ENCODE peak calls at places on chromosomes 13 and 19, in seven cellular contexts. U is OCI-LY7, O is brain microvascular endothelial cell, H is left ventricle myocardium inferior, I is PC-3, J is HFF-Myc, Z is neural progenitor cell. R is an unnamed sample.

GRCh38 chr13:108322206-108322824 is 52.8 kb downstream of the TNFSF13B start:
- DNase-seq in U (peak), O (peak), H (no peak), I (peak), J (peak), Z (peak), R (peak)

GRCh38 chr13:73273737-73274136 is 214.9 kb downstream of the KLF5 start:
- DNase-seq in U (no peak), O (peak), H (no peak), I (peak), J (peak), Z (no peak), R (peak)

GRCh38 chr13:64934569-64935362 is 2295.4 kb downstream of the PCDH9 start:
- DNase-seq in U (no peak), O (no peak), H (no peak), I (no peak), J (no peak), Z (no peak), R (no peak)

GRCh38 chr19:13839938-13840750 is 36.8 kb upstream of the NANOS3 start:
- DNase-seq in U (no peak), O (no peak), H (peak), I (peak), J (no peak), Z (no peak), R (peak)

GRCh38 chr13:38173403-38173802 is 176.2 kb upstream of the UFM1 start:
- DNase-seq in U (no peak), O (no peak), H (no peak), I (no peak), J (no peak), Z (no peak), R (no peak)

GRCh38 chr19:48443262-48443661 is 2.5 kb upstream of the GRWD1 start:
- DNase-seq in U (no peak), O (no peak), H (no peak), I (no peak), J (no peak), Z (peak), R (no peak)

GRCh38 chr13:47232516-47232915 is 335.7 kb upstream of the HTR2A start:
- DNase-seq in U (no peak), O (no peak), H (no peak), I (no peak), J (no peak), Z (no peak), R (peak)

GRCh38 chr13:97308735-97309429 is 86.7 kb downstream of the MBNL2 start:
- DNase-seq in U (no peak), O (peak), H (no peak), I (peak), J (no peak), Z (no peak), R (no peak)

GRCh38 chr19:54256250-54257115 is 590 bp downstream of the LILRB5 start:
- DNase-seq in U (no peak), O (no peak), H (no peak), I (no peak), J (no peak), Z (no peak), R (no peak)

GRCh38 chr19:35027851-35028599 is 2.2 kb upstream of the SCN1B start:
- DNase-seq in U (no peak), O (peak), H (no peak), I (peak), J (no peak), Z (no peak), R (no peak)

GRCh38 chr13:94987869-94988268 is 275.5 kb upstream of the SOX21 start:
- DNase-seq in U (no peak), O (no peak), H (no peak), I (peak), J (no peak), Z (no peak), R (peak)

GRCh38 chr19:13079542-13079986 is 23.1 kb downstream of the LYL1 start:
- DNase-seq in U (no peak), O (no peak), H (no peak), I (no peak), J (peak), Z (no peak), R (peak)

GRCh38 chr19:7795555-7796161 is 32.6 kb downstream of the CLEC4M start:
- DNase-seq in U (no peak), O (no peak), H (no peak), I (peak), J (no peak), Z (no peak), R (peak)

GRCh38 chr19:52638601-52639000 is 446 bp upstream of the ZNF83 start:
- DNase-seq in U (no peak), O (peak), H (peak), I (no peak), J (no peak), Z (no peak), R (no peak)

GRCh38 chr13:24251525-24251924 is 57.9 kb upstream of the C1QTNF9 start:
- DNase-seq in U (no peak), O (no peak), H (no peak), I (no peak), J (no peak), Z (no peak), R (no peak)

GRCh38 chr13:47859129-47859528 is 141.9 kb downstream of the SUCLA2 start:
- DNase-seq in U (no peak), O (peak), H (no peak), I (no peak), J (peak), Z (no peak), R (no peak)

GRCh38 chr13:21234537-21234936 is 58.1 kb downstream of the MRPL57 start:
- DNase-seq in U (no peak), O (no peak), H (no peak), I (peak), J (peak), Z (no peak), R (no peak)

GRCh38 chr19:10915511-10916091 is 12.8 kb downstream of the YIPF2 start:
- DNase-seq in U (no peak), O (peak), H (no peak), I (peak), J (peak), Z (no peak), R (peak)

GRCh38 chr13:94143624-94144350 is 335.7 kb downstream of the DCT start:
- DNase-seq in U (no peak), O (no peak), H (no peak), I (no peak), J (no peak), Z (no peak), R (no peak)

GRCh38 chr13:109111141-109111540 is 481.7 kb downstream of the MYO16 start:
- DNase-seq in U (no peak), O (no peak), H (no peak), I (no peak), J (no peak), Z (no peak), R (no peak)

GRCh38 chr19:39359026-39359425 is 16.8 kb downstream of the SAMD4B start:
- DNase-seq in U (no peak), O (no peak), H (no peak), I (no peak), J (no peak), Z (no peak), R (no peak)

GRCh38 chr19:38042132-38042531 is 135.1 kb downstream of the SIPA1L3 start:
- DNase-seq in U (no peak), O (no peak), H (no peak), I (no peak), J (no peak), Z (no peak), R (no peak)

GRCh38 chr13:100549316-100549715 is 39.3 kb downstream of the GGACT start:
- DNase-seq in U (no peak), O (no peak), H (no peak), I (no peak), J (no peak), Z (no peak), R (no peak)

GRCh38 chr19:10431943-10432735 is 11.8 kb downstream of the PDE4A start:
- DNase-seq in U (no peak), O (no peak), H (peak), I (peak), J (no peak), Z (peak), R (no peak)

GRCh38 chr19:55085923-55086715 is 10.4 kb downstream of the EPS8L1 start:
- DNase-seq in U (no peak), O (no peak), H (no peak), I (no peak), J (no peak), Z (peak), R (no peak)

GRCh38 chr19:31943305-31943704 is 402.1 kb upstream of the ZNF507 start:
- DNase-seq in U (no peak), O (no peak), H (no peak), I (no peak), J (no peak), Z (peak), R (no peak)

GRCh38 chr19:3398114-3398899 is 31.9 kb downstream of the NFIC start:
- DNase-seq in U (no peak), O (no peak), H (peak), I (no peak), J (no peak), Z (peak), R (peak)

GRCh38 chr19:10260141-10260584 is 8.1 kb downstream of the MRPL4 start:
- DNase-seq in U (no peak), O (no peak), H (no peak), I (peak), J (no peak), Z (no peak), R (peak)

GRCh38 chr13:37618554-37618953 is 20.0 kb upstream of the POSTN start:
- DNase-seq in U (no peak), O (peak), H (no peak), I (no peak), J (peak), Z (no peak), R (peak)

GRCh38 chr19:38977445-38978314 is 2.1 kb upstream of the FBXO17 start:
- DNase-seq in U (no peak), O (no peak), H (no peak), I (no peak), J (no peak), Z (no peak), R (peak)

GRCh38 chr13:40508112-40508511 is 158.3 kb downstream of the FOXO1 start:
- DNase-seq in U (no peak), O (peak), H (no peak), I (no peak), J (no peak), Z (no peak), R (peak)

GRCh38 chr13:34777914-34778303 is 164.2 kb upstream of the NBEA start:
- DNase-seq in U (no peak), O (no peak), H (no peak), I (no peak), J (no peak), Z (no peak), R (no peak)

GRCh38 chr13:48158290-48158689 is 63.4 kb upstream of the MED4 start:
- DNase-seq in U (no peak), O (no peak), H (no peak), I (no peak), J (no peak), Z (no peak), R (peak)

GRCh38 chr13:111667757-111668156 is 347.3 kb downstream of the TEX29 start:
- DNase-seq in U (no peak), O (no peak), H (no peak), I (no peak), J (no peak), Z (no peak), R (no peak)

GRCh38 chr19:33569822-33570221 is 48.2 kb upstream of the PEPD start:
- DNase-seq in U (no peak), O (no peak), H (no peak), I (no peak), J (no peak), Z (peak), R (no peak)
- H3K4me3 ChIP-seq in U (no peak), O (no peak), H (no peak), I (no peak), J (no peak), Z (peak), R (no peak)

GRCh38 chr19:1841209-1841924 is 6.9 kb downstream of the REXO1 start:
- DNase-seq in U (no peak), O (no peak), H (no peak), I (no peak), J (no peak), Z (no peak), R (no peak)

GRCh38 chr19:1839658-1840540 is 8.4 kb downstream of the REXO1 start:
- DNase-seq in U (no peak), O (no peak), H (no peak), I (no peak), J (no peak), Z (no peak), R (no peak)

GRCh38 chr19:1843116-1843515 is 5.2 kb downstream of the REXO1 start:
- DNase-seq in U (no peak), O (no peak), H (no peak), I (no peak), J (no peak), Z (no peak), R (no peak)

GRCh38 chr19:1837625-1838105 is 10.6 kb downstream of the REXO1 start:
- DNase-seq in U (peak), O (no peak), H (peak), I (peak), J (no peak), Z (peak), R (no peak)

DNA sequence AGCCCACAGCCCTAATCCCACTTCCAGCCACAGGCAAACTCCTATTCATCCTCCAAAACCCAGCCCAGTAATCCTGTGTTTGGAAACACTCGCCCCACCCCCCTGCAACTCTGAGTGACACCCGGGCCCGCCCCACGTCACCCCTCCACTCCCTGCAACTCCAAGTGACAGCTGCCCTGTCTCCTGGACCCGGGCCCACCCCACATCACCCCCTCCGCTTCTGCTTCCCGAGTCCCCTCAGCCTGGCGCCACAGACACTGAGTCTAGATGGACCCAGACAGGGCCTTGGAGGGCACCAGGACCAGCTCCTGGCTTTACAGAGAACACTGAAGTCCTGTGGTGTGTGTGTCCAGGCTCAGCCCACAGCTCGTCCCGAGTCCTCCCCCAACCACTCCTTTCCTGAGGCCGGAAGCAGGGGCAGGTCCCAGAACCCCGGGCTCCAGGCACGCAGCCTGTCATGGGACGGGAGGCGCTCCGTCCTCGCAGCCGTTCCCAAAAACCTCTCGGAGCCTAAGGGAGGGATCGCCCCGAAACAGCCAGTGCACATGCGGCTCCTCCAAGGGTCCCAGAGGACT is 7.7 kb downstream of the REXO1 start:
- DNase-seq in U (no peak), O (no peak), H (peak), I (no peak), J (no peak), Z (peak), R (no peak)
- H3K4me3 ChIP-seq in U (no peak), O (no peak), H (peak), I (no peak), J (no peak), Z (no peak), R (no peak)

DNA sequence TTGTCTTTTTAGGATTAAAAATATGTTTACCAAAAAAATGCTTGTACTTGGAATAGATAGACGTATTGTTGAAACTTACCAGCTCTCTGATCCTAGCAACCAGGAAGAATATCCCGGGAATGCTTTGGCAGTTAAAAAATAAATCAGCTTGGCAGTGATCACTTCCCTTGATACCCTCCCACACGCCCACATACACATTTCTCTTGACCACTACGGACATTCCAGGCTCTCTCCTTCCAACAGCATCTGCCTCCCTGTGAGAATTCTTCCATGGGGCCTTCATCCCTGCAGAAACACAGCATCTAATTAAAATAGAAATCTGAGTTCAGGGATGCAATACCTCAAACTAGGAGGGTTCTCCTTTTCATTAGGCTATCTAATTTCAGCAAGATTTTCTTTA is 57.9 kb downstream of the THSD1 start:
- DNase-seq in U (no peak), O (peak), H (no peak), I (no peak), J (peak), Z (no peak), R (peak)
- H3K4me3 ChIP-seq in U (no peak), O (no peak), H (no peak), I (no peak), J (no peak), Z (no peak), R (no peak)

GRCh38 chr19:18322318-18322758 is 538 bp downstream of the LSM4 start:
- DNase-seq in U (peak), O (peak), H (peak), I (peak), J (no peak), Z (peak), R (peak)

GRCh38 chr19:18322759-18323460 is at the start of gene LSM4:
- DNase-seq in U (peak), O (peak), H (peak), I (peak), J (peak), Z (peak), R (peak)

GRCh38 chr19:18320865-18321728 is 1.8 kb downstream of the LSM4 start:
- DNase-seq in U (no peak), O (no peak), H (peak), I (no peak), J (no peak), Z (no peak), R (no peak)

GRCh38 chr19:18319591-18320135 is 3.2 kb downstream of the LSM4 start:
- DNase-seq in U (no peak), O (no peak), H (no peak), I (no peak), J (no peak), Z (no peak), R (no peak)

GRCh38 chr19:18321729-18322091 is 1.2 kb downstream of the LSM4 start:
- DNase-seq in U (peak), O (no peak), H (no peak), I (no peak), J (no peak), Z (no peak), R (no peak)
- H3K4me3 ChIP-seq in U (peak), O (peak), H (peak), I (peak), J (peak), Z (peak), R (no peak)

GRCh38 chr13:114063545-114064515 is 68.6 kb downstream of the RASA3 start:
- DNase-seq in U (no peak), O (no peak), H (peak), I (peak), J (peak), Z (peak), R (no peak)
- H3K4me3 ChIP-seq in U (no peak), O (peak), H (peak), I (peak), J (peak), Z (no peak), R (no peak)

GRCh38 chr13:113099142-113099541 is 6.4 kb upstream of the F7 start:
- DNase-seq in U (no peak), O (no peak), H (no peak), I (no peak), J (no peak), Z (no peak), R (no peak)

GRCh38 chr13:113106053-113106452 is 462 bp downstream of the F7 start:
- DNase-seq in U (no peak), O (no peak), H (no peak), I (no peak), J (no peak), Z (no peak), R (no peak)

GRCh38 chr13:113103646-113104045 is 1.9 kb upstream of the F7 start:
- DNase-seq in U (no peak), O (no peak), H (no peak), I (no peak), J (no peak), Z (no peak), R (no peak)

GRCh38 chr13:113105032-113105993 is at the start of gene F7:
- DNase-seq in U (no peak), O (no peak), H (no peak), I (peak), J (no peak), Z (no peak), R (no peak)

GRCh38 chr13:113102727-113103126 is 2.9 kb upstream of the F7 start:
- DNase-seq in U (no peak), O (no peak), H (no peak), I (no peak), J (no peak), Z (no peak), R (no peak)
- H3K4me3 ChIP-seq in U (no peak), O (no peak), H (no peak), I (no peak), J (no peak), Z (no peak), R (no peak)

DNA sequence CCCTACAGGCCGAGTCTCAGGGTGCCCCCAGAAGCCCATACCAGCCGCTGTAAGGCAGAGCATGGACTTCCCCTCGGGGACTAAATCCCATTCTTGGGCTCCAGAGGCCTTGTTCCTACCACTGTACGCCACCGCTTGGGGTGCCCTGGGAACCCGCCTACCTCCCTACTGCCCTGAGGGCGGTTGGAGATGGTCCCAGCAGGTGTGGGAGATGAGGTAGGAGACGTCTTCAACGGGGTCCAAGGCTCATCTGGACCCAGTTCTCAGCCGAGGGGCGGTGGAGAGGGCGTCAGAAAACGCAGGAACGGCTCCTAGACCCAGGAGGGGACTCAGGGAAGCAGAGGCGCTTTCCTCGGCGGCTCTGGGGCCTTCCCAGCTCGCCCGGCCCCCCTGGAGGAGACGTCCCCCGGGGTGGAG is 833 bp upstream of the ZIK1 start:
- DNase-seq in U (no peak), O (no peak), H (peak), I (no peak), J (no peak), Z (no peak), R (no peak)
- H3K4me3 ChIP-seq in U (no peak), O (no peak), H (peak), I (no peak), J (no peak), Z (peak), R (no peak)

R was measured in bronchial epithelial cell.